ENCODE peak calls at places on chromosomes 12 and 14, in seven cellular contexts. N is HCT116, R is cardiac fibroblast, D is upper lobe of left lung, W is HFFc6, G is uterus, X is heart right ventricle. A is an unnamed sample.

GRCh38 chr14:52961060-52961639 is 10.3 kb upstream of the FERMT2 start:
- DNase-seq in W (peak; percentile 57), N (peak; percentile 58), D (peak; percentile 53), R (peak; percentile 80), X (peak; percentile 65), G (peak; percentile 67), A (no peak)

GRCh38 chr14:91258021-91258618 is 13.6 kb upstream of the GPR68 start:
- DNase-seq in D (no peak), R (peak; percentile 45), X (no peak), W (no peak), G (peak; percentile 43), N (no peak), A (no peak)

GRCh38 chr12:47328831-47329545 is 249.2 kb upstream of the AMIGO2 start:
- DNase-seq in G (no peak), D (no peak), X (no peak), R (peak; percentile 51), N (no peak), W (peak; percentile 58), A (no peak)

GRCh38 chr12:1698638-1699214 is 7.9 kb downstream of the ADIPOR2 start:
- DNase-seq in R (no peak), D (no peak), G (no peak), X (no peak), W (no peak), N (no peak), A (no peak)

GRCh38 chr12:116282371-116283286 is 5.1 kb upstream of the MED13L start:
- DNase-seq in G (no peak), W (no peak), R (no peak), X (no peak), N (no peak), D (no peak), A (no peak)

GRCh38 chr14:49512147-49512551 is 74.0 kb downstream of the RPS29 start:
- DNase-seq in R (peak; percentile 50), N (peak; percentile 16), W (peak; percentile 63), X (no peak), D (no peak), G (no peak), A (no peak)

GRCh38 chr12:2490746-2491145 is 304.0 kb upstream of the FKBP4 start:
- DNase-seq in X (no peak), D (no peak), W (no peak), N (no peak), R (no peak), G (no peak), A (no peak)

GRCh38 chr12:52280796-52281560 is 6.5 kb downstream of the KRT86 start:
- DNase-seq in N (peak; percentile 90), G (peak; percentile 46), X (peak; percentile 65), D (no peak), W (peak; percentile 95), R (peak; percentile 98), A (no peak)

GRCh38 chr14:77883479-77884238 is 83.8 kb downstream of the ADCK1 start:
- DNase-seq in X (no peak), W (no peak), N (no peak), D (no peak), R (no peak), G (no peak), A (no peak)

GRCh38 chr14:100654814-100655795 is 67.9 kb upstream of the BEGAIN start:
- DNase-seq in X (no peak), D (peak; percentile 92), G (no peak), R (no peak), W (no peak), N (no peak), A (no peak)

GRCh38 chr12:86914716-86915115 is 658.5 kb upstream of the MGAT4C start:
- DNase-seq in N (peak; percentile 39), G (no peak), W (peak; percentile 1), X (no peak), R (peak; percentile 82), D (no peak), A (no peak)

GRCh38 chr14:102909911-102910310 is 12.6 kb upstream of the AMN start:
- DNase-seq in R (no peak), N (no peak), G (no peak), D (peak; percentile 32), X (no peak), W (no peak), A (no peak)

GRCh38 chr14:68109132-68109531 is 289.6 kb downstream of the RAD51B start:
- DNase-seq in R (peak; percentile 35), G (no peak), N (no peak), D (no peak), W (peak; percentile 26), X (no peak), A (no peak)

GRCh38 chr14:26794731-26795130 is 196.9 kb upstream of the NOVA1 start:
- DNase-seq in W (no peak), G (no peak), R (peak; percentile 60), N (no peak), X (no peak), D (no peak), A (no peak)

DNA sequence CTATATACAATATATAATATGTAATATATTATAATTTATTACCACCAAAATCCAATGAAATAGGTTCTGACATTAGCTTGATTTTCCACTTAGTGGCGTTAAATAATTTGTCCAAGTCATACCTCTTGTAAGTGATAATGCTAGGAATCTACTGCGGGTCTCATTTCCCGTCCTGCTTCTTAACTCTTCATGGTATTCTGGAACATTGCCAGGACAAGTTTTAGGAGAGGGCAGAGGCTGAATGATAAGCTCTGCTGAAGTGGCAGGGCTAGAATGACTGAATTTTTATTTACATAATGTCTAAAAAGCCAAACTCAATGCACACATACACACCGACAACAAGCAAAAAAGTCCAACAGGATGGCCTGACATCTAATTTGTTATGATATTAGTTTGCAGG is 70.4 kb upstream of the PTPRQ start:
- DNase-seq in G (no peak), D (no peak), N (no peak), W (no peak), R (peak; percentile 15), X (no peak), A (no peak)
- TF ChIP-seq CTCF in G (no peak), D (no peak), N (no peak), W (no peak), R (no peak), X (no peak), A (no peak)

GRCh38 chr12:129622566-129622965 is 281.3 kb downstream of the TMEM132D start:
- DNase-seq in D (no peak), N (no peak), X (no peak), W (no peak), R (no peak), G (no peak), A (no peak)
- TF ChIP-seq CTCF in D (no peak), N (no peak), X (no peak), W (no peak), R (no peak), G (no peak), A (no peak)

GRCh38 chr12:56947633-56948535 is 9.5 kb downstream of the RDH16 start:
- DNase-seq in X (no peak), N (peak; percentile 8), R (no peak), G (no peak), D (no peak), W (peak; percentile 7), A (no peak)
- TF ChIP-seq CTCF in X (no peak), N (peak; percentile 6), R (no peak), G (no peak), D (peak; percentile 19), W (peak; percentile 38), A (no peak)

DNA sequence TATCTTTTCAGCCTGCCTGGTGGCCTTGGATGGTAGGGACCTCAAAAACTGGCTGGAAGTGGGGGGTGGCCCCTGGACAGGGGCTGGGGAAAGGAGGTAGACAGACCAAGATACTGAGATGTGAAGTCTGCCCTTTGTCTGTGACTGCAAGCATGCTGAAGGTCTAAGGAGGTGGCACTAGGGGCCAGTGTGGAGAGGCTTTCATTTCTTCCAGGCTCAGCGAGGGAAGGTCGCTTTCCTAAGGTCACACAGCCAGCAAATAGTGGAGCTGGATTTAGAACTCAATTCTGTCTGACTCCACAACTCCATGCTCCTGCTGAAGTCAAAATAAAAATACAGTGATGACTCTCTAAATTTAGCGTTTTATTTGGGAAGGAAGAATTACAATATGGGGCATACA is 11.3 kb upstream of the PLBD2 start:
- DNase-seq in R (no peak), D (no peak), W (no peak), X (no peak), N (no peak), G (no peak), A (no peak)
- TF ChIP-seq CTCF in R (no peak), D (no peak), W (no peak), X (no peak), N (peak; percentile 17), G (no peak), A (no peak)

DNA sequence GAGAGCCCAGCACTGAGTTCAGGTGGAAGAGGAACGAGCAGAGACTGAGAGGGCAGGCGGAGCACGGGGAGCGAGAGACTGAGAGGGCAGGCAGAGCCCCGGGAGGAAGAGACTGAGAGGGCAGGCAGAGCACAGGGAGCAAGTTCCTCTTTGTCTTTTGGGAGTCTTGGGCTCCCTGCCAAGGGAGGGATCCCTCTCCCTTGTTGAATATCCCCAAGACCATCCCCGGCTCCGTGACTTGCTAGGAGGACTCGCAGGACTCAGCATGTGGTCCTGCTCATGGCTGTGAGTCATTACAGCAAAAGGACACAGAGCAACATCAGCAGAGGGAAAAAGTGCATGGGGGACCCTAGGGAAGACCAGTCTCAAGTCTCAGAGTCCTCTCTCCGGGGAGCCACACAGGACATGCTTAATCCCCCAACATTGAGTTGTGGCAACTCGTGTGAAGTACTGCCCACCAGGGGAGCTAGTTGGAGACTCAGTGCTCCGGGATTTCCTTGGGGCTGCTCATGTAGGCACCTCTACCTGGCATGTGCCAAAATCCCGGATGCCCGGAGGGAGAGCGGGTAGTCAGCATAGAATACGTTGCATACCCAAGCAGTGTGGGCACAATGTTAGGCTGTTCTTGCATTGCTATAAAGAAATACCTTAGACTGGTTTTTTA is 81.0 kb downstream of the CCDC92 start:
- DNase-seq in D (no peak), X (no peak), G (no peak), R (no peak), W (no peak), N (no peak), A (no peak)
- TF ChIP-seq CTCF in D (no peak), X (no peak), G (no peak), R (no peak), W (no peak), N (peak; percentile 25), A (no peak)

DNA sequence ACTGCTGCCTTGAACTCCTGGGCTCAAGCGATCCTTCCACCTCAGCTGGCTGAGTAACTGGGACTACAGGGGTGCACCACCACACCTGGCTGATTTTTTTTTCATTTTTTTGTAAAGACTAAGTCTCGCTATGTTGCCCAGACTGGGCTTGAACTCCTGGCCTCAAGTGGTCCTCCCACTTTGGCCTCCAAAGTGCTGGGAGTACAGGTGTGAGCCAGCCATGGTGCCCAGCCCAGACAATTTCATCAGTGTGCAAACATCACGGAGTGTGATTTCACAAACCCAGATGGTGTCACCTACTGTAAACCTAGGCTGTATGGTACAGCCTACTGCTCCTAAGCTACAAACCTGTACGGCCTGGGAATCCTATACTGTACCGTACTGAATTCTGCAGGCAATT is 6.9 kb upstream of the BCL7A start:
- DNase-seq in R (no peak), N (no peak), X (no peak), G (no peak), W (no peak), D (no peak), A (no peak)
- TF ChIP-seq CTCF in R (no peak), N (no peak), X (no peak), G (no peak), W (no peak), D (no peak), A (no peak)